ENCODE peak calls at places on chromosome 19, in eight cellular contexts. X, W, Y, V, F, E, L and N are unnamed samples.

GRCh38 chr19:2315818-2316353 is 7.9 kb upstream of the LINGO3 start:
- DNase-seq in X (peak; percentile 75), W (no peak), Y (peak; percentile 65), V (no peak), F (no peak), E (no peak), L (no peak), N (peak; percentile 76)

GRCh38 chr19:11752244-11752736 is 13.5 kb upstream of the ZNF823 start:
- DNase-seq in X (no peak), W (no peak), Y (no peak), V (no peak), F (no peak), E (no peak), L (no peak), N (no peak)

GRCh38 chr19:8575467-8575997 is 1.7 kb downstream of the MYO1F start:
- DNase-seq in X (no peak), W (peak; percentile 42), Y (peak; percentile 30), V (no peak), F (no peak), E (no peak), L (peak; percentile 56), N (no peak)

GRCh38 chr19:33416307-33417215 is 43.1 kb downstream of the CEBPG start:
- DNase-seq in X (peak; percentile 75), W (peak; percentile 65), Y (peak; percentile 68), V (peak; percentile 75), F (no peak), E (peak; percentile 84), L (peak; percentile 69), N (no peak)

GRCh38 chr19:10699650-10700335 is 1.4 kb upstream of the QTRT1 start:
- DNase-seq in X (peak; percentile 61), W (peak; percentile 58), Y (peak; percentile 66), V (peak; percentile 66), F (no peak), E (peak; percentile 22), L (peak; percentile 68), N (no peak)

GRCh38 chr19:16920816-16921529 is 32.2 kb downstream of the F2RL3 start:
- DNase-seq in X (no peak), W (no peak), Y (peak; percentile 91), V (no peak), F (no peak), E (no peak), L (no peak), N (no peak)

GRCh38 chr19:43561144-43561970 is 14.0 kb downstream of the XRCC1 start:
- DNase-seq in X (no peak), W (no peak), Y (no peak), V (no peak), F (no peak), E (no peak), L (no peak), N (no peak)

GRCh38 chr19:49847731-49848696 is 2.9 kb upstream of the PTOV1 start:
- DNase-seq in X (no peak), W (no peak), Y (peak; percentile 92), V (no peak), F (no peak), E (no peak), L (no peak), N (no peak)

GRCh38 chr19:5578094-5578846 is 10.5 kb upstream of the TINCR start:
- DNase-seq in X (peak; percentile 87), W (peak; percentile 61), Y (peak; percentile 55), V (peak; percentile 73), F (peak; percentile 10), E (peak; percentile 72), L (peak; percentile 78), N (peak; percentile 86)

GRCh38 chr19:40640744-40641143 is 39.6 kb downstream of the LTBP4 start:
- DNase-seq in X (no peak), W (no peak), Y (no peak), V (no peak), F (no peak), E (no peak), L (no peak), N (no peak)